ENCODE peak calls at places on chromosomes 1 and 21, in five cellular contexts. One of them, this sample, is unnamed.

GRCh38 chr1:150545486-150546032 is 3.6 kb upstream of the ADAMTSL4 start:
- DNase-seq in K562: peak; percentile 77
- DNase-seq in GM12878: no peak
- DNase-seq in SK-N-SH: peak; percentile 8
- DNase-seq in HepG2: no peak
- DNase-seq in this sample: no peak

GRCh38 chr1:75373542-75374159 is 237.3 kb downstream of the SLC44A5 start:
- DNase-seq in K562: no peak
- DNase-seq in GM12878: no peak
- DNase-seq in SK-N-SH: no peak
- DNase-seq in HepG2: no peak
- DNase-seq in this sample: no peak

GRCh38 chr1:234972411-234973191 is 156.0 kb downstream of the TOMM20 start:
- DNase-seq in K562: no peak
- DNase-seq in GM12878: no peak
- DNase-seq in SK-N-SH: no peak
- DNase-seq in HepG2: no peak
- DNase-seq in this sample: no peak

GRCh38 chr1:22318279-22318983 is 133.2 kb upstream of the ZBTB40 start:
- DNase-seq in K562: no peak
- DNase-seq in GM12878: no peak
- DNase-seq in SK-N-SH: peak; percentile 93
- DNase-seq in HepG2: no peak
- DNase-seq in this sample: no peak

GRCh38 chr21:46229133-46229922 is 754 bp upstream of the LSS start:
- DNase-seq in K562: peak; percentile 87
- DNase-seq in GM12878: no peak
- DNase-seq in SK-N-SH: peak; percentile 86
- DNase-seq in HepG2: peak; percentile 37
- DNase-seq in this sample: no peak

GRCh38 chr21:25895565-25896205 is 160.9 kb downstream of the GABPA start:
- DNase-seq in K562: peak; percentile 35
- DNase-seq in GM12878: no peak
- DNase-seq in SK-N-SH: peak; percentile 43
- DNase-seq in HepG2: no peak
- DNase-seq in this sample: no peak

GRCh38 chr1:28428990-28429520 is 59.5 kb downstream of the PHACTR4 start:
- DNase-seq in K562: no peak
- DNase-seq in GM12878: no peak
- DNase-seq in SK-N-SH: no peak
- DNase-seq in HepG2: no peak
- DNase-seq in this sample: no peak

GRCh38 chr1:225508538-225509375 is 80.9 kb upstream of the LBR start:
- DNase-seq in K562: no peak
- DNase-seq in GM12878: no peak
- DNase-seq in SK-N-SH: no peak
- DNase-seq in HepG2: peak; percentile 89
- DNase-seq in this sample: peak; percentile 94

GRCh38 chr1:193348126-193349045 is 162.0 kb upstream of the B3GALT2 start:
- DNase-seq in K562: no peak
- DNase-seq in GM12878: no peak
- DNase-seq in SK-N-SH: no peak
- DNase-seq in HepG2: no peak
- DNase-seq in this sample: no peak

GRCh38 chr1:214292317-214292716 is 11.4 kb downstream of the SMYD2 start:
- DNase-seq in K562: no peak
- DNase-seq in GM12878: no peak
- DNase-seq in SK-N-SH: no peak
- DNase-seq in HepG2: no peak
- DNase-seq in this sample: no peak

GRCh38 chr21:41045534-41046268 is 122.3 kb upstream of the BACE2 start:
- DNase-seq in K562: peak; percentile 32
- DNase-seq in GM12878: no peak
- DNase-seq in SK-N-SH: peak; percentile 43
- DNase-seq in HepG2: peak; percentile 5
- DNase-seq in this sample: no peak

GRCh38 chr1:234934611-234935033 is 194.0 kb downstream of the TOMM20 start:
- DNase-seq in K562: no peak
- DNase-seq in GM12878: no peak
- DNase-seq in SK-N-SH: no peak
- DNase-seq in HepG2: no peak
- DNase-seq in this sample: no peak

GRCh38 chr1:56574794-56575193 is 4.6 kb downstream of the PLPP3 start:
- DNase-seq in K562: no peak
- DNase-seq in GM12878: no peak
- DNase-seq in SK-N-SH: no peak
- DNase-seq in HepG2: no peak
- DNase-seq in this sample: no peak

GRCh38 chr1:193183019-193183643 is 3.3 kb downstream of the B3GALT2 start:
- DNase-seq in K562: peak; percentile 43
- DNase-seq in GM12878: no peak
- DNase-seq in SK-N-SH: peak; percentile 28
- DNase-seq in HepG2: peak; percentile 39
- DNase-seq in this sample: peak; percentile 51

DNA sequence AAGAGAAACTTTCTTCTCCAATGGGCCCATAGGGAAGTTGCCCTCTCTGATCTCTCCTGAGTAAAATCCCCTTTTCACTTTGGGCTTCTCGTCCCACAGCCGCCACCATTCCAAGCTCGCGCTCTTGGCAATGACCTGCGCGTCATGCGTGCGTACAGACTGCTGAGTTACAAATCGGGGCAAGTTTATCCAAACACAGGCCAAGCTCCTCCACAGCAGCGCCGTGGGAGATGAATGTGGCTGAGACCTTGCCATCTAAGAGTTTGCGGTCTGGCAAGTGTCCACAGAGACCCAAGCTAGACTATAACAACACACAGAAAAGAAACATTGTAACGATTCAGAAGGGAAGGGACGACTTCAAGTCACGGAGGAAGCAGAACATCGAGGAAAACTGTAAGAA is 116.3 kb upstream of the SOD1 start:
- DNase-seq in K562: no peak
- DNase-seq in GM12878: no peak
- DNase-seq in SK-N-SH: no peak
- DNase-seq in HepG2: no peak
- DNase-seq in this sample: no peak
- TF ChIP-seq ZBTB33 in K562: no peak
- TF ChIP-seq ZBTB33 in GM12878: no peak
- TF ChIP-seq ZBTB33 in SK-N-SH: no peak
- TF ChIP-seq ZBTB33 in HepG2: no peak
- TF ChIP-seq ZBTB33 in this sample: no peak

GRCh38 chr1:2258122-2258812 is 30.1 kb downstream of the SKI start:
- DNase-seq in K562: no peak
- DNase-seq in GM12878: no peak
- DNase-seq in SK-N-SH: no peak
- DNase-seq in HepG2: no peak
- DNase-seq in this sample: no peak
- H3K79me2 ChIP-seq in K562: peaks cover 98% of the 10 kb centered on the region
- H3K79me2 ChIP-seq in GM12878: peaks cover 9% of the 10 kb centered on the region
- H3K79me2 ChIP-seq in SK-N-SH: peaks cover 94% of the 10 kb centered on the region
- H3K79me2 ChIP-seq in HepG2: peaks cover 98% of the 10 kb centered on the region
- H3K79me2 ChIP-seq in this sample: peaks cover 100% of the 10 kb centered on the region

GRCh38 chr1:70947864-70948263 is 99.8 kb downstream of the PTGER3 start:
- DNase-seq in K562: no peak
- DNase-seq in GM12878: no peak
- DNase-seq in SK-N-SH: no peak
- DNase-seq in HepG2: no peak
- DNase-seq in this sample: no peak
- TF ChIP-seq SIN3A in K562: no peak
- TF ChIP-seq SIN3A in GM12878: no peak
- TF ChIP-seq SIN3A in SK-N-SH: no peak
- TF ChIP-seq SIN3A in HepG2: no peak
- TF ChIP-seq SIN3A in this sample: no peak

GRCh38 chr1:110262846-110263631 is 52.9 kb downstream of the KCNC4 start:
- DNase-seq in K562: peak; percentile 63
- DNase-seq in GM12878: no peak
- DNase-seq in SK-N-SH: no peak
- DNase-seq in HepG2: no peak
- DNase-seq in this sample: no peak
- TF ChIP-seq ZBTB33 in K562: no peak
- TF ChIP-seq ZBTB33 in GM12878: no peak
- TF ChIP-seq ZBTB33 in SK-N-SH: no peak
- TF ChIP-seq ZBTB33 in HepG2: no peak
- TF ChIP-seq ZBTB33 in this sample: no peak

DNA sequence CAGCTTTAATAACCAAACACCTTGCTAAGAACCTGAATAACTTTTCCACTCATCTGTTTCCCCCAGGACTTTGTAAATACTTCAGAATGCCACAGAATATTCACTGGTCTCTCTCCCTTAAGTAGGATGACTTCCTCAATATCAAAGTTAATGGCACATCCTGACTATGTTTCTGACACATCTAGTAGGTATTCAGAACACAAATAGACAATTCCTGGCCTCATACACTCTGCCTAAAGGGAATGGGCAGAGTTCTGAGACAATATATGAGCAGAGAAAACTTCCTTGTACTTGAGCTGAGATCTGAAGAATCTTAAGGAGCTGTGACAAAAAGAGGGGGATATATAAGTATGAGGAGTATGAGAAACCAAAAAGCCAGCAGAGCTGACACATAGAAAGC is 34.8 kb downstream of the ANKRD13C start:
- DNase-seq in K562: no peak
- DNase-seq in GM12878: no peak
- DNase-seq in SK-N-SH: no peak
- DNase-seq in HepG2: peak; percentile 2
- DNase-seq in this sample: peak; percentile 49
- H3K79me2 ChIP-seq in K562: peaks cover 10% of the 10 kb centered on the region
- H3K79me2 ChIP-seq in GM12878: no peaks in the 10 kb centered on the region
- H3K79me2 ChIP-seq in SK-N-SH: peaks cover 87% of the 10 kb centered on the region
- H3K79me2 ChIP-seq in HepG2: peaks cover 15% of the 10 kb centered on the region
- H3K79me2 ChIP-seq in this sample: peaks cover 68% of the 10 kb centered on the region

GRCh38 chr1:94636625-94637024 is 95.1 kb upstream of the F3 start:
- DNase-seq in K562: no peak
- DNase-seq in GM12878: no peak
- DNase-seq in SK-N-SH: no peak
- DNase-seq in HepG2: no peak
- DNase-seq in this sample: no peak
- TF ChIP-seq SIN3A in K562: no peak
- TF ChIP-seq SIN3A in GM12878: no peak
- TF ChIP-seq SIN3A in SK-N-SH: no peak
- TF ChIP-seq SIN3A in HepG2: no peak
- TF ChIP-seq SIN3A in this sample: no peak

GRCh38 chr1:162304736-162305135 is 71.9 kb downstream of the SPATA46 start:
- DNase-seq in K562: no peak
- DNase-seq in GM12878: no peak
- DNase-seq in SK-N-SH: no peak
- DNase-seq in HepG2: no peak
- DNase-seq in this sample: no peak

GRCh38 chr1:162314226-162314625 is 62.4 kb downstream of the SPATA46 start:
- DNase-seq in K562: no peak
- DNase-seq in GM12878: no peak
- DNase-seq in SK-N-SH: no peak
- DNase-seq in HepG2: no peak
- DNase-seq in this sample: no peak

GRCh38 chr1:162315673-162316072 is 61.0 kb downstream of the SPATA46 start:
- DNase-seq in K562: no peak
- DNase-seq in GM12878: no peak
- DNase-seq in SK-N-SH: no peak
- DNase-seq in HepG2: no peak
- DNase-seq in this sample: no peak

GRCh38 chr1:162305969-162306368 is 70.7 kb downstream of the SPATA46 start:
- DNase-seq in K562: no peak
- DNase-seq in GM12878: no peak
- DNase-seq in SK-N-SH: no peak
- DNase-seq in HepG2: peak; percentile 12
- DNase-seq in this sample: no peak

GRCh38 chr1:162310337-162310736 is 66.3 kb downstream of the SPATA46 start:
- DNase-seq in K562: no peak
- DNase-seq in GM12878: no peak
- DNase-seq in SK-N-SH: no peak
- DNase-seq in HepG2: no peak
- DNase-seq in this sample: no peak
- TF ChIP-seq ZBTB33 in K562: no peak
- TF ChIP-seq ZBTB33 in GM12878: no peak
- TF ChIP-seq ZBTB33 in SK-N-SH: no peak
- TF ChIP-seq ZBTB33 in HepG2: no peak
- TF ChIP-seq ZBTB33 in this sample: no peak

DNA sequence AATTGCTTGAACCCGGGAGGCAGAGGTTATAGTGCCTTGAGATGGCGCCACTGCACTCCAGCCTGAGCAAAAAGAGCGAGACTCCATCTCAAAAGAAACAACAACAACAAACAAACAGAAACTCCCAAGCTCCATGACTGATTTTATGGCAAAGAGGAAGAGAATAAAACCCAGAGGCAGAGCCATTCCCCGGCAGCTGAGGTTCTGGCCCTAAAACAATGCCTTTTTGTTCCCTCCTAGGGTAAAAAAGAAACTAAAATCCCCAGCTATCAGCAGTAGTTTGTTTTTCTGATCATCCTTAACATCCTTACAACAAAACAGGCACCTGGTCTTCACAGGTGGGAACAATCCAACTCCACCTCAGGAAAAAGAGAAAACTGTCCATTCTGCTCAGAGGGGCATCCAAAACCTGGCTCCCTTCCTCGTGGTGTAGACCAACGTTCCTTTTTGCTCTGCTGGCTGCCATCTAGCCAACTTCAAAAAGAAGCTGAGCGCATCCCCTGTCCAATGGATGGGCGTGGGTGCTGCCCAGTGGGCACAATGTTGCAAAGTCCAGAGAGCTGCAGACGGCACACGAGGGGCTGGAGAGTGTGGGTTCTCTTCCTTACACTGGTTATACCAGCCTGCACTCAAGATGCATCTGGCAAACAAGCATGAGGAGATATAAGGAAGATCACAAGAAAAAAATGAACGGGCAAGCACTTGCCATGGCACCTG is 54.6 kb downstream of the SLC66A1 start:
- DNase-seq in K562: no peak
- DNase-seq in GM12878: no peak
- DNase-seq in SK-N-SH: no peak
- DNase-seq in HepG2: no peak
- DNase-seq in this sample: no peak
- H3K79me2 ChIP-seq in K562: no peaks in the 10 kb centered on the region
- H3K79me2 ChIP-seq in GM12878: no peaks in the 10 kb centered on the region
- H3K79me2 ChIP-seq in SK-N-SH: peaks cover 48% of the 10 kb centered on the region
- H3K79me2 ChIP-seq in HepG2: no peaks in the 10 kb centered on the region
- H3K79me2 ChIP-seq in this sample: peaks cover 11% of the 10 kb centered on the region

DNA sequence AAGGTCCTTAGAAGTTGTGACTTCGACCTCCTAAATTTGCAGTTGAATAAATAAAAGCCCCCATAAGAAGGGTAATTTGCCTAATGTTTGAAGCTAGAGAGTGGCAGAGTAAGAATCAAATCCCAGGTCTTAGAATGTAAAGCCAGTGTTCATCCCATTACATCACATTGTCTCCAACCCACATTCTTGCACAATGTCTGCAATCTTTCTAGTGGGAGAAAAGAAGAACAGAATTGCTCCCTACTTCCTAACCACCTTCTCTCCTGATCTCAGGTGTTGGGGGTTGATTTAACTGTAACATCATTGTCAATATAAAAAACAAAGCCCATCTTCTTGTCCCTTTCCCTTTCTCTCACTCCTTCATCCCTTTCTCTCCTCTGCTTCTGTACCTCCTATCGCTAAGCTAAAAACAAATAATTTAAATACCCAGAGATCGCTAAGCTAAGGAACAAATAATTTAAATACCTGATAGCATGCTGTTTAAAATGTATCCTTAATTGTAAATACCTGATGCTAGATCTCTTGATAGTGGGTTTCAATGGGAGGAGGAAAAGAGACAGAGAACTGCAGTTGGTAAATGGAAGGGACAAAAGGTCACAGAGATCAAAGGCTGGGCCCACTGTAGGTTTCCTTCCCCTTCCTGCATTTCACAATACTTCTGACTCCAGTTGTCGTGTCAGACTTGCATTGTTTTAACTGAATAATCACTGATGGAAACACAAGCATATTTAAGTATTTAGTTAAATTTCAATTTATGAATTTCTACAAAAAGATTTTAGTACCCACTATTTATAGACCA is 32.1 kb upstream of the CCDC190 start:
- DNase-seq in K562: no peak
- DNase-seq in GM12878: no peak
- DNase-seq in SK-N-SH: no peak
- DNase-seq in HepG2: peak; percentile 88
- DNase-seq in this sample: no peak
- TF ChIP-seq SIN3A in K562: no peak
- TF ChIP-seq SIN3A in GM12878: no peak
- TF ChIP-seq SIN3A in SK-N-SH: no peak
- TF ChIP-seq SIN3A in HepG2: no peak
- TF ChIP-seq SIN3A in this sample: no peak